ENCODE peak calls at places on chromosomes 13 and 19, in five cellular contexts. X, C, O, Y and U are unnamed samples.

GRCh38 chr13:62846302-62846701 is 1430.7 kb upstream of the PCDH20 start:
- DNase-seq in X (peak; percentile 52), C (no peak), O (no peak), Y (no peak), U (no peak)

GRCh38 chr13:60112771-60113170 is 51.0 kb downstream of the DIAPH3 start:
- DNase-seq in X (no peak), C (no peak), O (no peak), Y (no peak), U (no peak)

GRCh38 chr13:98847780-98848179 is 95.3 kb upstream of the SLC15A1 start:
- DNase-seq in X (no peak), C (no peak), O (no peak), Y (peak; percentile 80), U (no peak)

GRCh38 chr19:50489461-50490011 is 12.9 kb upstream of the GARIN5A start:
- DNase-seq in X (no peak), C (no peak), O (no peak), Y (peak; percentile 55), U (no peak)

GRCh38 chr13:29746167-29746677 is 104.2 kb downstream of the UBL3 start:
- DNase-seq in X (no peak), C (no peak), O (no peak), Y (no peak), U (no peak)

GRCh38 chr13:99601535-99601934 is 100.3 kb downstream of the TM9SF2 start:
- DNase-seq in X (no peak), C (no peak), O (no peak), Y (no peak), U (no peak)

GRCh38 chr13:46342538-46342937 is 44.5 kb downstream of the RUBCNL start:
- DNase-seq in X (no peak), C (no peak), O (no peak), Y (no peak), U (no peak)

GRCh38 chr13:25329706-25330105 is 28.3 kb downstream of the NUP58 start:
- DNase-seq in X (peak; percentile 24), C (no peak), O (no peak), Y (no peak), U (no peak)

GRCh38 chr13:59531571-59532091 is 632.1 kb downstream of the DIAPH3 start:
- DNase-seq in X (peak; percentile 77), C (peak; percentile 80), O (peak; percentile 25), Y (peak; percentile 87), U (peak; percentile 16)

GRCh38 chr13:111925146-111925875 is 141.6 kb upstream of the SOX1 start:
- DNase-seq in X (no peak), C (no peak), O (no peak), Y (peak; percentile 22), U (no peak)

GRCh38 chr13:114313061-114313860 is 1.0 kb upstream of the CHAMP1 start:
- DNase-seq in X (peak; percentile 25), C (no peak), O (no peak), Y (no peak), U (no peak)

GRCh38 chr13:109816112-109816978 is 30.0 kb upstream of the IRS2 start:
- DNase-seq in X (peak; percentile 31), C (no peak), O (no peak), Y (no peak), U (no peak)

GRCh38 chr19:6076675-6077463 is 33.4 kb downstream of the RFX2 start:
- DNase-seq in X (peak; percentile 82), C (no peak), O (peak; percentile 55), Y (no peak), U (no peak)

GRCh38 chr13:40520916-40521315 is 145.5 kb downstream of the FOXO1 start:
- DNase-seq in X (no peak), C (no peak), O (no peak), Y (no peak), U (no peak)

GRCh38 chr19:709965-710714 is 1.4 kb downstream of the PALM start:
- DNase-seq in X (no peak), C (no peak), O (peak; percentile 55), Y (no peak), U (no peak)

GRCh38 chr13:24788538-24788937 is 24.6 kb downstream of the RNF17 start:
- DNase-seq in X (no peak), C (no peak), O (no peak), Y (no peak), U (no peak)

GRCh38 chr19:45676851-45677263 is 8.8 kb downstream of the GIPR start:
- DNase-seq in X (no peak), C (no peak), O (no peak), Y (no peak), U (no peak)

GRCh38 chr13:39699274-39699673 is 43.8 kb downstream of the COG6 start:
- DNase-seq in X (no peak), C (no peak), O (no peak), Y (no peak), U (no peak)

GRCh38 chr19:48455171-48455907 is at the start of gene KCNJ14:
- DNase-seq in X (no peak), C (no peak), O (no peak), Y (peak; percentile 35), U (no peak)

GRCh38 chr19:48452656-48453480 is 2.5 kb upstream of the KCNJ14 start:
- DNase-seq in X (no peak), C (no peak), O (no peak), Y (no peak), U (no peak)

GRCh38 chr19:48452255-48452654 is 3.1 kb upstream of the KCNJ14 start:
- DNase-seq in X (peak; percentile 24), C (no peak), O (no peak), Y (peak; percentile 46), U (no peak)

GRCh38 chr19:48455908-48456562 is 661 bp downstream of the KCNJ14 start:
- DNase-seq in X (no peak), C (no peak), O (no peak), Y (no peak), U (no peak)

DNA sequence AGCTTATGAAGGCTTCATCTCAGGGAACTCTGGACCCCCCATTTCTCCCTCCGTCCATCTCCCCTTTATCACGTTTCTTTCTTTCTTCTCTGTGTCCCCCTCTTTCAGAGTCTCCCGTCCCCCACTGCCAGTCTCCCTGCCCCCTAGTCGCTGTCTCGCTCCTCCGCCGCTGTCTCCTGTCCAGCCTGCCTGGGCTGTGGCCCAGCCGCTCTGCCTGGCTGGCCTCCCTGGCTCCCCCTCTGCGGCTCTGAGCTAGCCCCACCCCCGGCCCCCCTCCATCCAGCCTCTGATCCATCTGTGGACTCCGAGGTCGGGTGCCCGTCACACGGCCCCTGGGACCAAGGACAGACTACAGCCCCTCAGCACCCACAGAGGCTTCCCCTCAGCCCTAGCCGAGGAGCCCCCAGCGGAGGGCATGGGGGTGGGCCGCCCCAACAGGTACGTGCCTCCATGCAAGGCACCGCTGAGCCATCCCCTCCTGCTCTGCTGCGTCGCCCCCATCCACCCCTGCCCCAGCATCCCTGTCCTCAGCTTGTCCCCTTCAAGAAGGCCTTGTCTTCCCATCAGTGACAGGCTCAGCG is 1.1 kb upstream of the KCNJ14 start:
- DNase-seq in X (no peak), C (no peak), O (no peak), Y (no peak), U (no peak)
- H3K36me3 ChIP-seq in X (peaks cover 25% of the 10 kb centered on the region), C (peaks cover 21% of the 10 kb centered on the region), O (no peaks in the 10 kb centered on the region), Y (peaks cover 58% of the 10 kb centered on the region), U (peaks cover 40% of the 10 kb centered on the region)

DNA sequence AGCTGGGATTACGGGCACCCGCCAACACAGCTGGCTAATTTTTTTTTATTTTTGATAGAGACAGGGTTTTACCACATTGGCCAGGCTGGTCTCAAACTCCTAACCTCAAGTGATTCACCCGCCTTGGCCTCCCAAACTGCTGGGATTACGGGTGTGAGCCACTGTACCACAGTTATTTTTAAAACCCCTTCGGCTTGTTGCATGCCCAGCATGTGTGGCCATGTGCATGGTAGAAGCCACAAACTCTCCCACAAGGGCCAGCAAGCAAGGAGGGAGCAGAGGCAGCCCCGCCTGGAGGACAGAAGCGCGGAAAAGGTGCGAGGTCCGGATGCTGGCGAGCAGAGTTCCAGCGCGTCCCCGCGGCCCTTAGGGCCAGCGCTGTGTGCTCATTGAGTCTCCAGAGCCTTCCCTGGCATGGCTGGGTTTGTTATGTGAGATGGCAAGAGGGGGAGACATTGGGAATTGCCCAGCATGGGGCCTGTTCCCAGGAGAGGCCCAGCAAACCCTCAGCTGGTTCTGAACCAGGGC is 12.9 kb downstream of the THOP1 start:
- DNase-seq in X (no peak), C (no peak), O (no peak), Y (no peak), U (no peak)
- H3K36me3 ChIP-seq in X (no peaks in the 10 kb centered on the region), C (peaks cover 28% of the 10 kb centered on the region), O (no peaks in the 10 kb centered on the region), Y (peaks cover 71% of the 10 kb centered on the region), U (peaks cover 13% of the 10 kb centered on the region)

DNA sequence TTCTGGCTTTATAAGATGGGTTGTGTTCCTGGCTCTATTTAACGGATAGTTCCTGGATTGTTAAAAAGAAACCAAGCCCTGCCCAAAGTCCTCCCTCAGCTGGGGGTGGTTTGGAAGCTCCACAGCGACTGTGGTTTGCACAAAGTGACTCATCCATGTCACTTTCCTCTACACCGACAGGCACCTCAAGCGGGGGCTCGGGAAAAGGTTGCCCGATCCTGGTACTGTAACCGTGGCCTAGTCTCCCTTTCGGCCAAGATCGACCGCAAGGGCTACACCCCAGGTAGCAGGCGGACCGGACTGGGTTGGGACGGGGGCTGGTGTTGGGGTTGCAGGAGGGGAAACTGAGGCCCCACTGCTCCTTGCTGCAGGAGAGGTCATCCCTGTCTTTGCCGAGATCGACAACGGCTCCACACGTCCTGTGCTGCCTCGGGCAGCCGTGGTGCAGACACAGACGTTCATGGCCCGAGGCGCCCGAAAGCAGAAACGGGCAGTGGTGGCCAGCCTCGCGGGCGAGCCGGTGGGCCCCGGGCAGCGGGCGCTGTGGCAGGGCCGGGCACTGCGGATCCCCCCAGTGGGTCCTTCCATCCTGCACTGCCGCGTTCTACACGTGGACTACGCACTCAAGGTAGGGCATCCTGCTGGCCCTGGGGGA is 1.6 kb downstream of the ARRDC2 start:
- DNase-seq in X (peak; percentile 77), C (no peak), O (no peak), Y (no peak), U (no peak)
- H3K36me3 ChIP-seq in X (peaks cover 21% of the 10 kb centered on the region), C (no peaks in the 10 kb centered on the region), O (no peaks in the 10 kb centered on the region), Y (peaks cover 9% of the 10 kb centered on the region), U (peaks cover 46% of the 10 kb centered on the region)

GRCh38 chr19:17103177-17103576 is 27.6 kb downstream of the MYO9B start:
- DNase-seq in X (peak; percentile 58), C (no peak), O (no peak), Y (peak; percentile 87), U (no peak)
- H3K36me3 ChIP-seq in X (peaks cover 20% of the 10 kb centered on the region), C (no peaks in the 10 kb centered on the region), O (no peaks in the 10 kb centered on the region), Y (peaks cover 31% of the 10 kb centered on the region), U (peaks cover 11% of the 10 kb centered on the region)